ENCODE peak calls at places on chromosomes 6 and 20, in six cellular contexts. X is tibial nerve; L is left lung; D is CD8-positive, alpha-beta memory T cell; B is endothelial cell of umbilical vein; I is right atrium auricular region. V is an unnamed sample. For H3K4me1, the result is how much of the 10 kb centered on the place peaks cover.

GRCh38 chr6:108133594-108134179 is 32.1 kb upstream of the NR2E1 start:
- DNase-seq in X (no peak), L (peak), D (no peak), B (peak), I (no peak), V (no peak)

GRCh38 chr20:19784511-19785172 is 26.6 kb downstream of the RIN2 start:
- DNase-seq in X (peak), L (peak), D (no peak), B (peak), I (peak), V (no peak)

GRCh38 chr20:20915855-20916254 is 190.3 kb downstream of the LINC00237 start:
- DNase-seq in X (no peak), L (no peak), D (no peak), B (no peak), I (no peak), V (no peak)

GRCh38 chr6:125310994-125311649 is 9.4 kb upstream of the HDDC2 start:
- DNase-seq in X (peak), L (no peak), D (no peak), B (peak), I (no peak), V (peak)

GRCh38 chr6:138955262-138955661 is 32.8 kb downstream of the REPS1 start:
- DNase-seq in X (no peak), L (no peak), D (no peak), B (no peak), I (no peak), V (no peak)

GRCh38 chr6:136510782-136511181 is 39.4 kb downstream of the MAP7 start:
- DNase-seq in X (no peak), L (no peak), D (no peak), B (no peak), I (no peak), V (no peak)

GRCh38 chr6:151161363-151161762 is 78.4 kb upstream of the AKAP12 start:
- DNase-seq in X (no peak), L (no peak), D (no peak), B (no peak), I (no peak), V (no peak)

GRCh38 chr20:4820833-4821518 is 99.3 kb downstream of the PRND start:
- DNase-seq in X (no peak), L (no peak), D (no peak), B (peak), I (no peak), V (no peak)

GRCh38 chr6:29589423-29590048 is 4.6 kb downstream of the OR2H2 start:
- DNase-seq in X (peak), L (no peak), D (peak), B (peak), I (peak), V (peak)

GRCh38 chr6:52994789-52995078 is 350 bp downstream of the GSTA4 start:
- DNase-seq in X (peak), L (peak), D (peak), B (no peak), I (no peak), V (no peak)

GRCh38 chr20:34581341-34582189 is 23.0 kb downstream of the MAP1LC3A start:
- DNase-seq in X (no peak), L (no peak), D (no peak), B (peak), I (no peak), V (no peak)

GRCh38 chr6:15384901-15385300 is 139.0 kb downstream of the JARID2 start:
- DNase-seq in X (no peak), L (no peak), D (no peak), B (no peak), I (no peak), V (no peak)
- H3K4me1 ChIP-seq in X (under half), L (under half), D (under half), B (under half), I (under half), V (under half)

GRCh38 chr6:134419717-134420116 is 101.8 kb upstream of the SGK1 start:
- DNase-seq in X (no peak), L (no peak), D (no peak), B (no peak), I (no peak), V (no peak)

GRCh38 chr6:134422426-134423231 is 104.7 kb upstream of the SGK1 start:
- DNase-seq in X (no peak), L (no peak), D (no peak), B (peak), I (no peak), V (no peak)

GRCh38 chr6:134421496-134421895 is 103.6 kb upstream of the SGK1 start:
- DNase-seq in X (no peak), L (no peak), D (no peak), B (peak), I (no peak), V (no peak)

GRCh38 chr6:134424131-134424794 is 106.4 kb upstream of the SGK1 start:
- DNase-seq in X (no peak), L (no peak), D (no peak), B (peak), I (no peak), V (no peak)

GRCh38 chr6:134420638-134421181 is 102.8 kb upstream of the SGK1 start:
- DNase-seq in X (no peak), L (no peak), D (no peak), B (peak), I (no peak), V (no peak)
- H3K4me1 ChIP-seq in X (under half), L (under half), D (under half), B (half or more), I (under half), V (under half)

GRCh38 chr6:106794129-106794528 is 164.8 kb downstream of the QRSL1 start:
- DNase-seq in X (no peak), L (no peak), D (no peak), B (no peak), I (no peak), V (no peak)

GRCh38 chr6:106800379-106800778 is 171.0 kb downstream of the QRSL1 start:
- DNase-seq in X (no peak), L (no peak), D (no peak), B (no peak), I (no peak), V (no peak)

GRCh38 chr6:106797186-106797585 is 167.8 kb downstream of the QRSL1 start:
- DNase-seq in X (no peak), L (no peak), D (no peak), B (no peak), I (no peak), V (no peak)

GRCh38 chr6:106799008-106799952 is 169.9 kb downstream of the QRSL1 start:
- DNase-seq in X (no peak), L (no peak), D (no peak), B (no peak), I (no peak), V (no peak)

DNA sequence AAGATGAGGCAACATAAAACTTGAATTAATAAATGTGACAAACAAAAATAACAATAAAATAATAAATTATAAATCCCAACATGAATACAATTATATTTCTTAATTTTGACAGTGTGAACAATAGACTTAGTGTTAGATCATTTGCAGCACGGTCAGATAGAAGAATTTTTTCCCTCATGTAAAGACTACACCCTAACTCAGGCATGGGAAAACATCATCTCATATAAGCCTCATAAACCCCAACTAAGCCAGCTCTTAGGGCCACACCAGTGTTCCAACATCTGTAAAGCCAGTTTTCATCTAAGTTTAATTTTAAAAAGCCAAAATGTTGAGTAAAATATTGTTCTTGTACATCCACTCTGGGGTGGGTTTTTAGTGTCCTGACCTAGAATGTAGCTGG is 167.4 kb downstream of the QRSL1 start:
- DNase-seq in X (no peak), L (no peak), D (no peak), B (no peak), I (no peak), V (no peak)
- H3K4me1 ChIP-seq in X (under half), L (under half), D (under half), B (under half), I (under half), V (under half)

GRCh38 chr6:1313364-1313754 is 1.5 kb downstream of the FOXQ1 start:
- DNase-seq in X (no peak), L (no peak), D (no peak), B (no peak), I (no peak), V (no peak)

GRCh38 chr6:1315560-1316386 is 3.9 kb downstream of the FOXQ1 start:
- DNase-seq in X (no peak), L (no peak), D (no peak), B (no peak), I (no peak), V (no peak)

GRCh38 chr6:1313755-1314503 is 2.0 kb downstream of the FOXQ1 start:
- DNase-seq in X (no peak), L (peak), D (no peak), B (no peak), I (no peak), V (no peak)

GRCh38 chr6:1315201-1315559 is 3.3 kb downstream of the FOXQ1 start:
- DNase-seq in X (no peak), L (no peak), D (no peak), B (no peak), I (no peak), V (no peak)

GRCh38 chr6:1314617-1315016 is 2.7 kb downstream of the FOXQ1 start:
- DNase-seq in X (no peak), L (no peak), D (no peak), B (no peak), I (no peak), V (no peak)
- H3K4me1 ChIP-seq in X (under half), L (under half), D (under half), B (under half), I (under half), V (under half)

GRCh38 chr6:6858533-6858982 is 249.2 kb upstream of the RREB1 start:
- DNase-seq in X (no peak), L (no peak), D (no peak), B (no peak), I (no peak), V (no peak)

GRCh38 chr6:6861346-6861745 is 246.4 kb upstream of the RREB1 start:
- DNase-seq in X (no peak), L (no peak), D (no peak), B (no peak), I (no peak), V (no peak)

GRCh38 chr6:6857528-6857927 is 250.2 kb upstream of the RREB1 start:
- DNase-seq in X (no peak), L (no peak), D (no peak), B (no peak), I (no peak), V (no peak)

GRCh38 chr6:6859722-6860121 is 248.0 kb upstream of the RREB1 start:
- DNase-seq in X (no peak), L (no peak), D (no peak), B (no peak), I (no peak), V (no peak)

DNA sequence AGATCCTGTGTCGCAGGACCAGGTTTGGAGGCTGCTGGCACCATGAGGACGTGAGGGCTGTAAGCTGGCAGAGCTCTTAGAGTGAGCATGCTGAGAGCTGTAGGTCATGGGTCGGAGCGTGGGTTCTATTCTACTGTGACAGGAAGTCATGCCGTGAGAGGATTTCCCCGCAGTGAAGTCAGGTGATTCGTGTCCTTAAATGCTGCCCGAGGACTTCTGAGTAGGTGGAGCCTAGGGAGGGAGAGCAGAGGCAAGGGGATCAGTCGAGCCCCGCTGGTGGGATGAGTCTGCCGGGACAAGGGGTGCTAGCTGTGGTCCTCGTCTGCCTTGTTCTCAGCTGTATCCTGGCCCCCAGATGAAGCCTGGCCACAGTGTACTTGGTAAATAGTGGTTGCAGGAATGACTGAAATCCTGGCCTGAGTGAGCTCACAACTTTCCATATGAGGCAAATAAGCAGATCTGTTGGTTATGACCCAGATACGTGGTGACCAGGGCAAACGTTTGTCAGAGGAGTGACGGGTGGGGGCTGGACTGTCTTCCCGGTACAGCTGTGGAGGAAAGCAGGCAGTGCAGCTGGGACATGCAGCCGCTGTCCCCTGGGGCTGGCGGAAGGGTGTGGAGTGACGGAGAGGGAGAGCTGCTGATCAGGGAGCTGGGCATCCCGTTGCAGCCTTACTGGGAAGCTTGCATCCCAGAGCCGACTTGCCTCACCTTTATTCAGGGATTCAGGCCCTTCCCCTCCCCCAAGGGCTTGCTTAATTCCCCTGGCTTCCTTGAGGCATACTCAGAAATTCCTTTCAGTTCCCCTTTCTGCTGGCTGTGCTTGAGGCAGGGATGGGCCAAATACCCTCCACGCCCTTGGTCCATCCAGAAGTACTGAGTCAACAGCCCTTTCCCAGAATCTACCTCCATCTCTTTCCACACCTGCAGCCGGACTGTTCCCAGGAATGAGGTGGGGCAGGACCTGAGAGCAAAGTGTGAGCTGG is 250.9 kb upstream of the RREB1 start:
- DNase-seq in X (peak), L (peak), D (no peak), B (no peak), I (peak), V (peak)
- H3K4me1 ChIP-seq in X (under half), L (half or more), D (under half), B (under half), I (under half), V (under half)

GRCh38 chr20:62641749-62642665 is at the start of gene SLCO4A1:
- DNase-seq in X (peak), L (peak), D (peak), B (peak), I (no peak), V (peak)
- H3K4me1 ChIP-seq in X (under half), L (half or more), D (under half), B (under half), I (under half), V (under half)